ENCODE peak calls at places on chromosomes 7 and 10, in five cellular contexts. U is stimulated activated CD4-positive, alpha-beta T cell treated with anti-CD3 and anti-CD28 coated beads, Interleukin-4, amount 100 ng/mL, for 1 hour; B is CD8-positive, alpha-beta memory T cell; Z is NCI-H510A; X is non-pigmented ciliary epithelial cell. W is an unnamed sample.

GRCh38 chr7:87148332-87148955 is 3.8 kb upstream of the DMTF1 start:
- DNase-seq in B (peak), X (no peak), Z (no peak), U (no peak), W (no peak)

GRCh38 chr7:41033526-41033925 is 669.4 kb downstream of the INHBA start:
- DNase-seq in U (no peak), B (no peak), X (no peak), Z (no peak), W (no peak)

GRCh38 chr7:43289826-43290225 is 177.4 kb downstream of the HECW1 start:
- DNase-seq in U (no peak), Z (no peak), B (no peak), X (no peak), W (peak)

GRCh38 chr10:114389429-114389828 is 14.9 kb downstream of the AFAP1L2 start:
- DNase-seq in B (no peak), Z (no peak), X (no peak), U (no peak), W (no peak)

GRCh38 chr10:15824498-15824897 is 35.8 kb downstream of the MINDY3 start:
- DNase-seq in Z (no peak), B (no peak), U (no peak), X (no peak), W (no peak)

GRCh38 chr10:67539312-67539711 is 156.7 kb downstream of the CTNNA3 start:
- DNase-seq in X (no peak), Z (no peak), U (no peak), B (no peak), W (no peak)

GRCh38 chr7:75967573-75967997 is 26.8 kb downstream of the TMEM120A start:
- DNase-seq in Z (no peak), B (no peak), X (no peak), U (no peak), W (peak)

GRCh38 chr7:27185013-27185707 is at the start of gene HOXA11:
- DNase-seq in X (no peak), B (no peak), Z (peak), U (no peak), W (no peak)

GRCh38 chr7:2157473-2158279 is 75.1 kb downstream of the MAD1L1 start:
- DNase-seq in U (no peak), B (no peak), X (peak), Z (peak), W (no peak)

GRCh38 chr10:91672021-91672608 is 39.2 kb upstream of the PPP1R3C start:
- DNase-seq in B (no peak), U (no peak), Z (peak), X (peak), W (peak)

GRCh38 chr7:107319724-107320228 is 150.1 kb upstream of the GPR22 start:
- DNase-seq in U (no peak), B (no peak), X (no peak), Z (no peak), W (no peak)

GRCh38 chr7:70728873-70729552 is 402.9 kb upstream of the GALNT17 start:
- DNase-seq in B (no peak), Z (no peak), U (no peak), X (no peak), W (peak)

GRCh38 chr10:97608991-97609561 is 19.6 kb downstream of the C10orf62 start:
- DNase-seq in U (no peak), B (no peak), X (no peak), Z (no peak), W (no peak)